ENCODE peak calls at places on chromosomes 5 and 9, in six cellular contexts. One of them, this sample, is unnamed.

GRCh38 chr5:31366941-31367340 is 165.0 kb downstream of the DROSHA start:
- DNase-seq in HepG2: no peak
- DNase-seq in stomach: no peak
- DNase-seq in CD8-positive, alpha-beta T cell: no peak
- DNase-seq in aorta: no peak
- DNase-seq in spleen: no peak
- DNase-seq in this sample: no peak

GRCh38 chr9:83933804-83934203 is 12.6 kb upstream of the KIF27 start:
- DNase-seq in HepG2: no peak
- DNase-seq in stomach: no peak
- DNase-seq in CD8-positive, alpha-beta T cell: no peak
- DNase-seq in aorta: no peak
- DNase-seq in spleen: no peak
- DNase-seq in this sample: no peak

GRCh38 chr5:95284512-95285405 is at the start of gene MCTP1:
- DNase-seq in HepG2: no peak
- DNase-seq in stomach: peak; percentile 32
- DNase-seq in CD8-positive, alpha-beta T cell: no peak
- DNase-seq in aorta: peak; percentile 78
- DNase-seq in spleen: peak; percentile 76
- DNase-seq in this sample: no peak

GRCh38 chr5:135324897-135325650 is 74.0 kb downstream of the MACROH2A1 start:
- DNase-seq in HepG2: peak; percentile 87
- DNase-seq in stomach: no peak
- DNase-seq in CD8-positive, alpha-beta T cell: peak; percentile 67
- DNase-seq in aorta: peak; percentile 47
- DNase-seq in spleen: no peak
- DNase-seq in this sample: no peak

GRCh38 chr9:79432485-79432884 is 139.3 kb upstream of the TLE4 start:
- DNase-seq in HepG2: no peak
- DNase-seq in stomach: no peak
- DNase-seq in CD8-positive, alpha-beta T cell: no peak
- DNase-seq in aorta: no peak
- DNase-seq in spleen: no peak
- DNase-seq in this sample: no peak

GRCh38 chr9:116760636-116761035 is 73.5 kb downstream of the TRIM32 start:
- DNase-seq in HepG2: no peak
- DNase-seq in stomach: no peak
- DNase-seq in CD8-positive, alpha-beta T cell: no peak
- DNase-seq in aorta: no peak
- DNase-seq in spleen: no peak
- DNase-seq in this sample: no peak

GRCh38 chr9:22045423-22045822 is 36.3 kb upstream of the CDKN2B start:
- DNase-seq in HepG2: no peak
- DNase-seq in stomach: no peak
- DNase-seq in CD8-positive, alpha-beta T cell: no peak
- DNase-seq in aorta: no peak
- DNase-seq in spleen: no peak
- DNase-seq in this sample: no peak

GRCh38 chr9:35960029-35960655 is 2.2 kb upstream of the OR2S2 start:
- DNase-seq in HepG2: no peak
- DNase-seq in stomach: no peak
- DNase-seq in CD8-positive, alpha-beta T cell: no peak
- DNase-seq in aorta: no peak
- DNase-seq in spleen: no peak
- DNase-seq in this sample: no peak

GRCh38 chr9:76215066-76215465 is 179.2 kb downstream of the RFK start:
- DNase-seq in HepG2: no peak
- DNase-seq in stomach: no peak
- DNase-seq in CD8-positive, alpha-beta T cell: no peak
- DNase-seq in aorta: no peak
- DNase-seq in spleen: no peak
- DNase-seq in this sample: no peak

GRCh38 chr9:108389056-108389455 is 466.7 kb downstream of the ACTL7B start:
- DNase-seq in HepG2: no peak
- DNase-seq in stomach: no peak
- DNase-seq in CD8-positive, alpha-beta T cell: no peak
- DNase-seq in aorta: no peak
- DNase-seq in spleen: no peak
- DNase-seq in this sample: no peak

GRCh38 chr9:128917151-128917849 is 3.5 kb upstream of the PHYHD1 start:
- DNase-seq in HepG2: peak; percentile 61
- DNase-seq in stomach: peak; percentile 88
- DNase-seq in CD8-positive, alpha-beta T cell: no peak
- DNase-seq in aorta: peak; percentile 93
- DNase-seq in spleen: no peak
- DNase-seq in this sample: peak; percentile 96

GRCh38 chr5:132055808-132056609 is 4.4 kb upstream of the IL3 start:
- DNase-seq in HepG2: no peak
- DNase-seq in stomach: peak; percentile 25
- DNase-seq in CD8-positive, alpha-beta T cell: peak; percentile 55
- DNase-seq in aorta: peak; percentile 70
- DNase-seq in spleen: peak; percentile 62
- DNase-seq in this sample: peak; percentile 82

GRCh38 chr5:56412601-56413379 is 179.7 kb upstream of the ANKRD55 start:
- DNase-seq in HepG2: no peak
- DNase-seq in stomach: peak; percentile 41
- DNase-seq in CD8-positive, alpha-beta T cell: no peak
- DNase-seq in aorta: peak; percentile 70
- DNase-seq in spleen: peak; percentile 91
- DNase-seq in this sample: no peak

GRCh38 chr9:113581865-113582697 is 118.6 kb downstream of the RGS3 start:
- DNase-seq in HepG2: no peak
- DNase-seq in stomach: peak; percentile 84
- DNase-seq in CD8-positive, alpha-beta T cell: peak; percentile 84
- DNase-seq in aorta: peak; percentile 87
- DNase-seq in spleen: peak; percentile 97
- DNase-seq in this sample: no peak

GRCh38 chr5:74626386-74627222 is 13.9 kb downstream of the ENC1 start:
- DNase-seq in HepG2: no peak
- DNase-seq in stomach: no peak
- DNase-seq in CD8-positive, alpha-beta T cell: no peak
- DNase-seq in aorta: no peak
- DNase-seq in spleen: no peak
- DNase-seq in this sample: no peak

GRCh38 chr9:3906437-3907213 is 380.8 kb upstream of the RFX3 start:
- DNase-seq in HepG2: no peak
- DNase-seq in stomach: no peak
- DNase-seq in CD8-positive, alpha-beta T cell: no peak
- DNase-seq in aorta: no peak
- DNase-seq in spleen: no peak
- DNase-seq in this sample: no peak

GRCh38 chr9:124284940-124285441 is 27.2 kb downstream of the NEK6 start:
- DNase-seq in HepG2: no peak
- DNase-seq in stomach: no peak
- DNase-seq in CD8-positive, alpha-beta T cell: no peak
- DNase-seq in aorta: no peak
- DNase-seq in spleen: no peak
- DNase-seq in this sample: no peak

GRCh38 chr9:124284237-124284831 is 26.6 kb downstream of the NEK6 start:
- DNase-seq in HepG2: peak; percentile 86
- DNase-seq in stomach: no peak
- DNase-seq in CD8-positive, alpha-beta T cell: no peak
- DNase-seq in aorta: no peak
- DNase-seq in spleen: no peak
- DNase-seq in this sample: no peak

GRCh38 chr9:124281934-124282351 is 24.2 kb downstream of the NEK6 start:
- DNase-seq in HepG2: peak; percentile 50
- DNase-seq in stomach: peak; percentile 51
- DNase-seq in CD8-positive, alpha-beta T cell: no peak
- DNase-seq in aorta: no peak
- DNase-seq in spleen: no peak
- DNase-seq in this sample: no peak

GRCh38 chr9:124282442-124283231 is 24.9 kb downstream of the NEK6 start:
- DNase-seq in HepG2: peak; percentile 62
- DNase-seq in stomach: peak; percentile 52
- DNase-seq in CD8-positive, alpha-beta T cell: no peak
- DNase-seq in aorta: peak; percentile 91
- DNase-seq in spleen: no peak
- DNase-seq in this sample: no peak

DNA sequence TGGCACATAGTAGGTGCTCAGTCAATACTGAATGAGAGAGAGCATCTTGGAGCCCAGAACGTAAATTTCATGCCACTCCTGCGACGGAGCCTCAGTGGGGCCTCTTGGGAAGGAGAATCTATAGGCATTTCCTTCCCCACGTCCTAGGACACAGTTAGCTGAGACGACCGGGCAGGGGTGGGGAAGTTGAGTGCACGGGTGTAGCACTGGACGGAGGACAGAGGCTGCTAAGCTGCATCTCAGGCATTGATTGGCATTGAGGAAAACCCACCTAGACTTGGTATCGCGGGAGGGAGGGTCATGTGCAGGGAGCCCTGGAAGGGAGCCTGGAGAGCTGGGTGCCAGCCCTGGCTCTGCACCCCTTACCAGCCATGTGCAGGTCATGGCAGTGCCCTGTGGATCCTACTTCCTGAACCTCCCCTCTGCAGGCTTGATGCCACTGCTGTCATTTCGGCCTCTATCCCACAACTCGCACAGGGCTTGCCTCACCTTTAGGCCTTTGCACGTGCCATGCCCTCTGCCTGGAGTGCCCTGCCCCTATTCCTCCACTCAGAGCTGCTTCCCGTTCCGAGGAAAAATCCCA is 25.6 kb downstream of the NEK6 start:
- DNase-seq in HepG2: no peak
- DNase-seq in stomach: no peak
- DNase-seq in CD8-positive, alpha-beta T cell: no peak
- DNase-seq in aorta: no peak
- DNase-seq in spleen: no peak
- DNase-seq in this sample: no peak
- H3K4me1 ChIP-seq in HepG2: peaks cover 99% of the 10 kb centered on the region
- H3K4me1 ChIP-seq in stomach: peaks cover 80% of the 10 kb centered on the region
- H3K4me1 ChIP-seq in CD8-positive, alpha-beta T cell: peaks cover 15% of the 10 kb centered on the region
- H3K4me1 ChIP-seq in aorta: no peaks in the 10 kb centered on the region
- H3K4me1 ChIP-seq in spleen: peaks cover 98% of the 10 kb centered on the region
- H3K4me1 ChIP-seq in this sample: peaks cover 100% of the 10 kb centered on the region

DNA sequence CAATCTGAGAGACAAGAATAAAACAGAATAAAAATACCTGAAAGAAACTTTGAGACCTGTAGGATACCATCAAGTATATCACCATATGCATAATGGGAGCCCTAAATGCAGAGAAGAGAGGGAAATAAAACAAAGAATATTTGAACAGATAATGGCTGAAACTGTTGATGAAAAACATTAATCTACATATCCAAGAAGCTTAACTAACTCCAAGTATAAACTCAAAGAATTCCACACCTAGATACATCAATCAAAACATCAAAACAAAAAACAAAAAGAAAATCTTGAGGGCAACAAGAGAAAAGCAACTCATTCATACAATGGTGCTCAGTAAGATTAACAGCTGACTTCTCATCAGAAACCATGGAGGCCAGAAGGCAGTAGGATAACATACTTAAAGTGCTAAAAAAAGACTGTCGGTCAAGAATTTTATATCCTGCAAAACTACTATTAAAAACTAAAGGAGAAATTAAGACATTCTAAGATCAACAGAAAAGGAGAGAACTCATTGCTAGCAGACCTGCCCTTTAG is 101.6 kb downstream of the FOXD1 start:
- DNase-seq in HepG2: no peak
- DNase-seq in stomach: no peak
- DNase-seq in CD8-positive, alpha-beta T cell: no peak
- DNase-seq in aorta: no peak
- DNase-seq in spleen: no peak
- DNase-seq in this sample: no peak
- H3K9me3 ChIP-seq in HepG2: peaks cover 13% of the 10 kb centered on the region
- H3K9me3 ChIP-seq in stomach: no peaks in the 10 kb centered on the region
- H3K9me3 ChIP-seq in CD8-positive, alpha-beta T cell: no peaks in the 10 kb centered on the region
- H3K9me3 ChIP-seq in aorta: no peaks in the 10 kb centered on the region
- H3K9me3 ChIP-seq in spleen: peaks cover 61% of the 10 kb centered on the region
- H3K9me3 ChIP-seq in this sample: peaks cover 15% of the 10 kb centered on the region

GRCh38 chr9:131228988-131229387 is 47.3 kb downstream of the FAM78A start:
- DNase-seq in HepG2: no peak
- DNase-seq in stomach: no peak
- DNase-seq in CD8-positive, alpha-beta T cell: no peak
- DNase-seq in aorta: no peak
- DNase-seq in spleen: no peak
- DNase-seq in this sample: no peak
- H3K4me3 ChIP-seq in HepG2: no peak overlapping the region
- H3K4me3 ChIP-seq in stomach: peak overlapping the region; percentile 37
- H3K4me3 ChIP-seq in CD8-positive, alpha-beta T cell: no peak overlapping the region
- H3K4me3 ChIP-seq in aorta: no peak overlapping the region
- H3K4me3 ChIP-seq in spleen: peak overlapping the region; percentile 42
- H3K4me3 ChIP-seq in this sample: peak overlapping the region; percentile 34

DNA sequence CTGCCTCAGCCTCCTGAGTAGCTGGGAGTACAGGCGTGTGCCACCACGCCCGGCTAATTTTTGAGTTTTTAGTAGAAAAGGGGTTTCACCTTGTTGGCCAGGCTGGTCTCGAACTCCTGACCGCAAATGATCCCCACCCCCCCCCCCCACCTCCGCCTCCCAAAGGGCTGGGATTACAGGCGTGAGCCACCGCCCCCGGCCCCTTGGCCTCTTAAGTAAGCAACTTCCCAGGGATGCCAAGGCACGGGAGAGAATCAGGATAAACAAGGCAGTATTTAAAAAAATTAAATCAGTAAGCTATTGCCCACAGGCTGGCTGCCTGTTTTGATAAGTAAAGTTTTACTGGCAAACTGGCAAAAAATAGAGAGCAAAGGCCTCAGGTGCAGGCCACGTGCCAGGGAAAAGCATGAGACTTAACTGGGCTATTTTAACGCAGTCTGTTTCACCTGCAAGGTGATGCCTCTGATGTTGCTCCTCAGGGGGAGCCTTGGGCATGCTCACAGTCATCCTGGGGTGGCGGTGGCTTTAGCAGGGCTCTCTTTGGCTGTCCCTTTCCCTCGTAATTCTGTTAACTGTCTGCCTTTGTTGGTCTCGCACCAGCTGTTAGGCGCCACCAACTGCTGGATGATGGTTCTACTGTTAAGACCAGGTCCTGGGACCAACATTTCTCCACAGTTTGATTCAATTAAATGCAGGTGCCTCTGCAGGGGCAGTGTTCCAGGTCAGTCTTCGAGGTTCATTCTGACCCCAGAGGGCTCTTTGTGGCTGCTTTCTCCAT is 19.4 kb upstream of the RNF130 start:
- DNase-seq in HepG2: peak; percentile 52
- DNase-seq in stomach: peak; percentile 56
- DNase-seq in CD8-positive, alpha-beta T cell: peak; percentile 48
- DNase-seq in aorta: no peak
- DNase-seq in spleen: no peak
- DNase-seq in this sample: no peak
- H3K4me1 ChIP-seq in HepG2: peaks cover 14% of the 10 kb centered on the region
- H3K4me1 ChIP-seq in stomach: peaks cover 6% of the 10 kb centered on the region
- H3K4me1 ChIP-seq in CD8-positive, alpha-beta T cell: peaks cover 10% of the 10 kb centered on the region
- H3K4me1 ChIP-seq in aorta: no peaks in the 10 kb centered on the region
- H3K4me1 ChIP-seq in spleen: peaks cover 26% of the 10 kb centered on the region
- H3K4me1 ChIP-seq in this sample: peaks cover 15% of the 10 kb centered on the region

DNA sequence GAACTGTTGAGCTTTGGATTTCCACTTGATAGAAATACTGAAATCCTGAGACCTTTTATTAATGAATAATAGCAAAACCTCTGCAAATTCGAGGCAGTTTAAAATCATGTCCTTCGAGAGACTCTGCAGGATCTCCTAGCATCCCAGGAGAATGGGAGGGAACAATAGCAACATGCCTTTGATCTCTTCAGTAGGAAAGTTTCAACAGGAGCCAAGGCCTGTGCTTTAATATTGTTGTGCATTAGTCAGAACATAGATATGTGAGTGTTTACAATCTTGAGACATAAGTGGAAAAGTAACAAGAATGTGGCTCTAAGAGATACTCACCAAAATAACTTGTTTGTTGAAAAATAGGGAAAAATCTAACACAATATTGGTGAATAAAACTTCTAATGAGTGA is 83.3 kb upstream of the LHFPL2 start:
- DNase-seq in HepG2: no peak
- DNase-seq in stomach: no peak
- DNase-seq in CD8-positive, alpha-beta T cell: no peak
- DNase-seq in aorta: no peak
- DNase-seq in spleen: no peak
- DNase-seq in this sample: no peak
- H3K9me3 ChIP-seq in HepG2: no peaks in the 10 kb centered on the region
- H3K9me3 ChIP-seq in stomach: no peaks in the 10 kb centered on the region
- H3K9me3 ChIP-seq in CD8-positive, alpha-beta T cell: no peaks in the 10 kb centered on the region
- H3K9me3 ChIP-seq in aorta: no peaks in the 10 kb centered on the region
- H3K9me3 ChIP-seq in spleen: no peaks in the 10 kb centered on the region
- H3K9me3 ChIP-seq in this sample: peaks cover 3% of the 10 kb centered on the region